ENCODE peak calls at places on chromosomes 4 and X, in ten cellular contexts. J is tibial nerve, D is IMR-90, M is stomach, X is ovary, H is spleen, E is GM12891, G is A549, U is endothelial cell of umbilical vein, W is suprapubic skin. N is an unnamed sample.
A peak's percentile ranks its signal among the peaks of the same experiment; 100 is the strongest.

GRCh38 chr4:6270691-6271121 is 1.1 kb downstream of the WFS1 start:
- DNase-seq in J (no peak), D (peak; percentile 7), M (no peak), X (peak; percentile 74), H (peak; percentile 77), E (no peak), G (no peak), U (peak; percentile 14), W (no peak), N (peak; percentile 67)

GRCh38 chr4:77203380-77204197 is 46.6 kb downstream of the CCNG2 start:
- DNase-seq in J (peak; percentile 32), D (peak; percentile 82), M (peak; percentile 61), X (peak; percentile 47), H (no peak), E (peak; percentile 30), G (peak; percentile 36), U (peak; percentile 77), W (no peak), N (peak; percentile 46)

GRCh38 chr4:93983133-93983532 is 154.6 kb downstream of the ATOH1 start:
- DNase-seq in J (no peak), D (no peak), M (no peak), X (no peak), H (no peak), E (no peak), G (no peak), U (no peak), W (no peak), N (no peak)

GRCh38 chr4:11367371-11367770 is 61.3 kb downstream of the HS3ST1 start:
- DNase-seq in J (peak; percentile 91), D (peak; percentile 1), M (peak; percentile 59), X (peak; percentile 91), H (no peak), E (no peak), G (no peak), U (peak; percentile 7), W (no peak), N (no peak)

GRCh38 chrX:24494544-24495113 is 29.5 kb downstream of the PDK3 start:
- DNase-seq in J (no peak), D (peak; percentile 80), M (no peak), X (no peak), H (no peak), E (no peak), G (peak; percentile 41), U (peak; percentile 87), W (no peak), N (no peak)

GRCh38 chrX:13923845-13924244 is 105.8 kb downstream of the GEMIN8 start:
- DNase-seq in J (no peak), D (no peak), M (no peak), X (no peak), H (no peak), E (no peak), G (no peak), U (no peak), W (no peak), N (no peak)

GRCh38 chrX:99172958-99173357 is 1237.1 kb downstream of the PCDH19 start:
- DNase-seq in J (no peak), D (no peak), M (no peak), X (no peak), H (no peak), E (no peak), G (no peak), U (no peak), W (no peak), N (no peak)

GRCh38 chrX:130110379-130111219 is at the start of gene ELF4:
- DNase-seq in J (no peak), D (peak; percentile 37), M (peak; percentile 66), X (peak; percentile 60), H (peak; percentile 88), E (peak; percentile 56), G (peak; percentile 65), U (no peak), W (no peak), N (peak; percentile 66)

GRCh38 chr4:94304365-94304971 is 38.2 kb downstream of the HPGDS start:
- DNase-seq in J (no peak), D (peak; percentile 42), M (no peak), X (no peak), H (no peak), E (no peak), G (peak; percentile 18), U (peak; percentile 66), W (no peak), N (no peak)

GRCh38 chr4:26362745-26363439 is 42.1 kb downstream of the RBPJ start:
- DNase-seq in J (no peak), D (peak; percentile 56), M (no peak), X (no peak), H (no peak), E (no peak), G (no peak), U (no peak), W (no peak), N (no peak)

GRCh38 chr4:88188738-88189417 is 30.4 kb upstream of the ABCG2 start:
- DNase-seq in J (no peak), D (no peak), M (no peak), X (no peak), H (no peak), E (no peak), G (no peak), U (no peak), W (no peak), N (no peak)

GRCh38 chr4:6548201-6548881 is 26.6 kb upstream of the MAN2B2 start:
- DNase-seq in J (no peak), D (peak; percentile 22), M (no peak), X (no peak), H (no peak), E (no peak), G (peak; percentile 30), U (peak; percentile 12), W (no peak), N (peak; percentile 56)

GRCh38 chr4:38514465-38515146 is 149.4 kb upstream of the KLF3 start:
- DNase-seq in J (no peak), D (no peak), M (no peak), X (no peak), H (no peak), E (no peak), G (no peak), U (no peak), W (no peak), N (no peak)

GRCh38 chr4:1354983-1355275 is 7.9 kb downstream of the UVSSA start:
- DNase-seq in J (no peak), D (no peak), M (no peak), X (no peak), H (no peak), E (no peak), G (no peak), U (no peak), W (no peak), N (no peak)
- TF ChIP-seq POLR2A in J (no peak), D (no peak), M (no peak), X (no peak), H (no peak), E (no peak), G (no peak), U (no peak), W (no peak), N (no peak)

GRCh38 chr4:48138511-48138910 is 4.5 kb upstream of the TXK start:
- DNase-seq in J (no peak), D (no peak), M (no peak), X (no peak), H (no peak), E (no peak), G (no peak), U (no peak), W (no peak), N (no peak)
- TF ChIP-seq POLR2A in J (no peak), D (no peak), M (no peak), X (no peak), H (no peak), E (no peak), G (no peak), U (no peak), W (no peak), N (no peak)

DNA sequence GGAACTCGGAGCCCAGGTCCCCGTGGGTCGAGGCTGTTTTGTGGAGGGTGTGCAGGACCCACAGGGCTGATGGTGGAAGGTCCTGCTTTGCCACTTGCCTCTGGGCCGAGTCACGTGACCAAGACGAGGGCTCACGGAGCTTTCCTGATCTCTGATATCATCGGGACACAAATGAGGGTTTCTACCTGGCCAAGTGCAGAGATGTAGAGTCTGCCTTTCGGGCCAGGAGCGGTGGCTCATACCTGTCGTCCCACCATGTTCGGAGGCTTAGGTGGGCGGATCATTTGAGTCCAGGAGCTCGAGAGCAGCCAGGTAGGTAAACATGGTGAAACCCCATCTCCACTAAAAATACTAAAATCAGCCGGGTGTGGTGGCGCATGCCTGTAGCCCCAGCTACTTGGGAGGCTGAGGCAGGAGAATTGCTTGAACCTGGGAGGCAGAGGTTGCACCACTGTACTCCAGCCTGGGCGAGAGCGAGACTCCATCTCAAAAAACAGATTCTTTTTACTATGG is 7.1 kb downstream of the SLC25A6 start:
- DNase-seq in J (no peak), D (no peak), M (no peak), X (no peak), H (peak; percentile 68), E (no peak), G (no peak), U (no peak), W (peak; percentile 76), N (no peak)
- TF ChIP-seq POLR2A in J (no peak), D (no peak), M (no peak), X (no peak), H (no peak), E (no peak), G (no peak), U (no peak), W (no peak), N (no peak)

GRCh38 chr4:793941-794621 is 31.8 kb downstream of the CPLX1 start:
- DNase-seq in J (peak; percentile 10), D (peak; percentile 22), M (no peak), X (no peak), H (no peak), E (no peak), G (no peak), U (no peak), W (no peak), N (no peak)
- TF ChIP-seq POLR2A in J (no peak), D (no peak), M (no peak), X (no peak), H (no peak), E (no peak), G (no peak), U (no peak), W (no peak), N (no peak)

GRCh38 chr4:184281231-184282139 is 63.8 kb upstream of the ENPP6 start:
- DNase-seq in J (no peak), D (no peak), M (no peak), X (no peak), H (no peak), E (no peak), G (no peak), U (no peak), W (no peak), N (no peak)
- TF ChIP-seq POLR2A in J (no peak), D (no peak), M (no peak), X (no peak), H (no peak), E (peak; percentile 64), G (no peak), U (no peak), W (no peak), N (no peak)

DNA sequence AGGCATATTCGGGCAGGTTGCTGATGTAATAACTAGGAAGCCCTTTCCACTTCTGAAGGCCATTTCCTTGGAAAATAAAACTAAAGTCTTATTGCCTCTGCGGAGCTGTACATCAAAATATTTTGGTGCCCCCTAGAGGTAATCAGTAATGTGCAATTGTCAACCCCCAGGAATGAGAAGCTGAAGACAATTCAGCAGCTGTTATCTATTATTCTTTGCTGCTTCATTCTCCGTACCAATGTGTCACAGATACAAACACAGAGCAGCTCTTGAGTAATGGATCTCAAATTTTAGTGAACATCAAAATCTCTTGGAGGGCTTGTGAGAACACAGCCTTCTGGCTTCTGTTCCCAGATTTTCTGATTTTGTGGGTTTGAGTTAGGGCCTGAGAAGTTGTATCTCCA is 3.5 kb upstream of the SLIT2 start:
- DNase-seq in J (no peak), D (peak; percentile 83), M (no peak), X (no peak), H (no peak), E (no peak), G (no peak), U (peak; percentile 76), W (no peak), N (no peak)
- TF ChIP-seq POLR2A in J (no peak), D (no peak), M (no peak), X (no peak), H (no peak), E (no peak), G (no peak), U (no peak), W (no peak), N (no peak)